ENCODE peak calls at places on chromosomes 1 and 21, in four cellular contexts. P is uterus; K is A549; S is CD4-positive, alpha-beta memory T cell. J is an unnamed sample.
A peak's percentile ranks its signal among the peaks of the same experiment; 100 is the strongest.

GRCh38 chr1:200153277-200154055 is 126.0 kb downstream of the NR5A2 start:
- DNase-seq in P (no peak), K (no peak), S (peak; percentile 50), J (peak; percentile 53)

GRCh38 chr1:192544983-192545393 is 30.6 kb upstream of the RGS1 start:
- DNase-seq in P (no peak), K (no peak), S (no peak), J (no peak)

GRCh38 chr1:169604781-169605560 is 18.7 kb upstream of the F5 start:
- DNase-seq in P (no peak), K (no peak), S (peak; percentile 84), J (peak; percentile 83)

GRCh38 chr1:229027622-229028182 is 243.2 kb upstream of the RAB4A start:
- DNase-seq in P (peak; percentile 50), K (no peak), S (peak; percentile 30), J (no peak)

GRCh38 chr1:41122148-41122547 is 100.6 kb upstream of the SLFNL1 start:
- DNase-seq in P (no peak), K (no peak), S (no peak), J (no peak)

GRCh38 chr1:27523666-27524020 is 33.7 kb upstream of the WASF2 start:
- DNase-seq in P (no peak), K (no peak), S (no peak), J (no peak)

GRCh38 chr1:168368131-168368530 is 87.5 kb downstream of the TBX19 start:
- DNase-seq in P (no peak), K (no peak), S (no peak), J (no peak)

GRCh38 chr1:151837841-151838490 is 1.7 kb downstream of the C2CD4D start:
- DNase-seq in P (no peak), K (no peak), S (peak; percentile 47), J (no peak)

GRCh38 chr1:40710581-40711315 is 19.2 kb downstream of the NFYC start:
- DNase-seq in P (no peak), K (no peak), S (no peak), J (no peak)

GRCh38 chr21:45898781-45899180 is 82.8 kb upstream of the COL6A1 start:
- DNase-seq in P (no peak), K (no peak), S (no peak), J (no peak)

GRCh38 chr1:110616587-110616986 is 10.4 kb upstream of the KCNA2 start:
- DNase-seq in P (no peak), K (peak; percentile 37), S (no peak), J (peak; percentile 18)

GRCh38 chr1:54163051-54163450 is 10.3 kb upstream of the CDCP2 start:
- DNase-seq in P (no peak), K (no peak), S (no peak), J (no peak)

GRCh38 chr1:30525980-30526651 is 197.3 kb downstream of the MATN1 start:
- DNase-seq in P (peak; percentile 55), K (peak; percentile 53), S (no peak), J (no peak)

GRCh38 chr1:85289207-85289847 is 12.9 kb upstream of the BCL10 start:
- DNase-seq in P (no peak), K (peak; percentile 64), S (no peak), J (no peak)

GRCh38 chr1:109931189-109931672 is 20.6 kb downstream of the CSF1 start:
- DNase-seq in P (peak; percentile 77), K (peak; percentile 80), S (no peak), J (no peak)

GRCh38 chr1:89900791-89901708 is 80.2 kb downstream of the LRRC8D start:
- DNase-seq in P (no peak), K (no peak), S (no peak), J (no peak)

GRCh38 chr1:115056395-115056798 is 26.8 kb downstream of the TSHB start:
- DNase-seq in P (peak; percentile 49), K (no peak), S (no peak), J (no peak)

GRCh38 chr1:28045777-28046176 is 42.6 kb downstream of the EYA3 start:
- DNase-seq in P (no peak), K (no peak), S (no peak), J (no peak)

GRCh38 chr1:78226784-78227183 is 181.0 kb downstream of the GIPC2 start:
- DNase-seq in P (no peak), K (no peak), S (no peak), J (no peak)

GRCh38 chr1:63980706-63981407 is 207.0 kb downstream of the ROR1 start:
- DNase-seq in P (no peak), K (no peak), S (no peak), J (no peak)

GRCh38 chr1:76958808-76959207 is 91.5 kb downstream of the ST6GALNAC5 start:
- DNase-seq in P (no peak), K (no peak), S (no peak), J (no peak)

GRCh38 chr1:172654535-172654934 is 4.4 kb upstream of the FASLG start:
- DNase-seq in P (no peak), K (peak; percentile 41), S (no peak), J (no peak)

GRCh38 chr1:167544447-167544846 is 9.1 kb downstream of the CREG1 start:
- DNase-seq in P (no peak), K (no peak), S (no peak), J (no peak)

GRCh38 chr1:44819594-44820327 is 11.4 kb downstream of the BTBD19 start:
- DNase-seq in P (peak; percentile 83), K (peak; percentile 94), S (peak; percentile 87), J (peak; percentile 88)

GRCh38 chr1:19858894-19859293 is 23.3 kb upstream of the OTUD3 start:
- DNase-seq in P (no peak), K (no peak), S (no peak), J (no peak)

GRCh38 chr21:41213081-41213480 is 45.1 kb downstream of the BACE2 start:
- DNase-seq in P (no peak), K (no peak), S (no peak), J (no peak)

GRCh38 chr1:39564340-39564739 is 12.2 kb downstream of the PABPC4 start:
- DNase-seq in P (no peak), K (no peak), S (no peak), J (no peak)

GRCh38 chr1:7352974-7353373 is 418.1 kb upstream of the VAMP3 start:
- DNase-seq in P (no peak), K (no peak), S (no peak), J (no peak)

GRCh38 chr1:227357229-227358078 is 39.2 kb upstream of the CDC42BPA start:
- DNase-seq in P (peak; percentile 67), K (peak; percentile 91), S (no peak), J (no peak)

GRCh38 chr1:162709132-162709860 is 77.0 kb downstream of the DDR2 start:
- DNase-seq in P (no peak), K (no peak), S (no peak), J (no peak)

GRCh38 chr1:162711066-162711465 is 78.8 kb downstream of the DDR2 start:
- DNase-seq in P (no peak), K (no peak), S (no peak), J (no peak)

GRCh38 chr1:162709870-162710269 is 77.6 kb downstream of the DDR2 start:
- DNase-seq in P (no peak), K (no peak), S (no peak), J (no peak)

GRCh38 chr1:162710349-162710748 is 78.1 kb downstream of the DDR2 start:
- DNase-seq in P (no peak), K (no peak), S (no peak), J (no peak)

DNA sequence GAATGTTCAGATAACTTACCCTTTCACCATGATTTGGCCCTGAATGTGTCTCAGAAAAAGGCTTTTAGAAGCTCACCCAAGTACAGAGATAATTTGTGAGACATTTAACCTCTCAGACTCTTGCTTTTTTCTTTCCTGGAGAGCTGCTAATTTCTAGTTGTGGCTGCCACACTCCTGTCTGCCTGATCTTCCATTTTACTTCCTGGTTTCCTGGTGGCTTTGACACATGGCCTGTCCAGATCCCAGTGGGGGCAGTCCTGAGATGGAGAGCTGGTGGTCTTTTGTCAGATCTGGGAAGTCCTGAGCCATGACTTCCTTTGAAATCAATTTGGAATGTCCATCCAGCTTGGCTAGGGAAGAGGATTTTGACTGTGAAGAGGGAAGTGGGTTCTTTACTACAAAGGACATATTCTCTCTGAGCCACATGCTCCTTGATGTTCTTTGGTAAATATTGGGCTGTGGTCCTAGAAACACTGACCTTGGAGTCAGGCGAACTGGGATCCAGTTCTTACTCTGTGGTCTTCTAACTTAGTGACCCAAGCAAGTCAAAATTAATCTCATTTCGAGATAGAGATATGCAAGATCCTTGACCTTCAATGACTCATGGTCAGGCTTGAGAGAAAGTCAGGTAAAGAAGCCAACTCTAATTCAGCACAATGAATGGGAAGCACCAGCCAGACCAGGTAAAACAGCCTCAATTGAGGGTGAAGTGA is 78.0 kb upstream of the HSD17B7 start:
- DNase-seq in P (no peak), K (no peak), S (no peak), J (no peak)
- H3K4me1 ChIP-seq in P (no peaks in the 10 kb centered on the region), K (peaks cover 9% of the 10 kb centered on the region), S (no peaks in the 10 kb centered on the region), J (no peaks in the 10 kb centered on the region)

GRCh38 chr1:225794954-225795353 is 15.0 kb upstream of the EPHX1 start:
- DNase-seq in P (no peak), K (no peak), S (no peak), J (no peak)
- H3K4me1 ChIP-seq in P (no peaks in the 10 kb centered on the region), K (no peaks in the 10 kb centered on the region), S (no peaks in the 10 kb centered on the region), J (no peaks in the 10 kb centered on the region)

GRCh38 chr1:156659672-156659993 is 17.6 kb downstream of the NES start:
- DNase-seq in P (no peak), K (no peak), S (no peak), J (no peak)

GRCh38 chr1:156657971-156658319 is 16.0 kb downstream of the BCAN start:
- DNase-seq in P (no peak), K (no peak), S (no peak), J (no peak)

GRCh38 chr1:156658496-156658895 is 16.6 kb downstream of the BCAN start:
- DNase-seq in P (no peak), K (no peak), S (no peak), J (no peak)

GRCh38 chr1:156659994-156660751 is 17.0 kb downstream of the NES start:
- DNase-seq in P (peak; percentile 98), K (peak; percentile 98), S (peak; percentile 88), J (peak; percentile 82)

DNA sequence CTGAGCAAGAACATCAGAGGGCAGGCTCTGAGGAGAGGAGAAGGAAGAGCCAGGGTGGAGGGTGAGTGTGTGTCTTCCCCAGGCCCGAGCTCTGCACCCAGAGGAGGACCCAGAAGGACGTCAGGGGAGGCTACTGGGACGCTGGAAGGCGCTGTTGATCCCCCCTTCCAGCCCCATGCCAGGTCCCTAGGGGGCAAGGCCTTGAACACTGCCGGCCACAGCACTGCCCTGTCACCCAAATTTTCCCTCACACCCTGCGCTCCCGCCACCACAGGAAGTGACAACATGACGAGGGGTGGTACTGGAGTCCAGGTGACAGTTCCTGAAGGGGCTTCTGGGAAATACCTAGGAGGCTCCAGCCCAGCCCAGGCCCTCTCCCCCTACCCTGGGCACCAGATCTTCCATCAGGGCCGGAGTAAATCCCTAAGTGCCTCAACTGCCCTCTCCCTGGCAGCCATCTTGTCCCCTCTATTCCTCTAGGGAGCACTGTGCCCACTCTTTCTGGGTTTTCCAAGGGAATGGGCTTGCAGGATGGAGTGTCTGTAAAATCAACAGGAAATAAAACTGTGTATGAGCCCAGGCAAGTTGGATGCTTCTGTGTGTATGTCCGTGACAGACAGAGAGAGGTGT is 17.1 kb downstream of the BCAN start:
- DNase-seq in P (no peak), K (no peak), S (no peak), J (no peak)
- H3K4me1 ChIP-seq in P (peaks cover 17% of the 10 kb centered on the region), K (peaks cover 54% of the 10 kb centered on the region), S (peaks cover 60% of the 10 kb centered on the region), J (peaks cover 39% of the 10 kb centered on the region)

DNA sequence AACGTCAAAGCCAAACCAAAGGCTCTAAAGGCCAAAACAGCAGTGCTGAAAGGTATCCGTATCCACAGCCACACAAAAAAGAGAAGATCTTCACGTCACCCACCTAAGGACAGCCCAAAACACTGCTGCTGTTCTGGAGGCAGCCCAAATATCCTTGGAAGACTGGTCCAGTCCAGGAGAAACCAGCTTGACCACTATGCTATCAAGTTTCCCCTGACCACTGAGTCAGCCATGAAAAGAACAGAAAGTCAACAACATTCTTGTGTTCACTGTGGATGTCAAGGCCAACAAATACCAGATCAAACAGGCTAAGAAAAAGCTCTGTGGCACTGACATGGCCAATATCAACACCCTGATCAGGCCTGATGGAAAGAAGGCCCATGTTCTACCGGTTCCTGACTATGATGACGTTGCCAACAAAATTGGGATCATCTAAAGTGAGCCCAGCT is 32.1 kb downstream of the ARID4B start:
- DNase-seq in P (no peak), K (no peak), S (no peak), J (no peak)
- H3K4me1 ChIP-seq in P (no peaks in the 10 kb centered on the region), K (peaks cover 18% of the 10 kb centered on the region), S (peaks cover 81% of the 10 kb centered on the region), J (peaks cover 38% of the 10 kb centered on the region)